ENCODE peak calls at places on chromosomes 3 and 15, in six cellular contexts. One of them, this sample, is unnamed. For H3K27me3, the result is how much of the 10 kb centered on the place peaks cover.

GRCh38 chr15:56886450-56886856 is 32.0 kb upstream of the TCF12 start:
- DNase-seq in psoas muscle: no peak
- DNase-seq in thoracic aorta: no peak
- DNase-seq in tibial nerve: no peak
- DNase-seq in H1: no peak
- DNase-seq in neural progenitor cell: peak
- DNase-seq in this sample: peak

GRCh38 chr15:101031203-101031602 is 112.0 kb downstream of the LRRK1 start:
- DNase-seq in thoracic aorta: no peak
- DNase-seq in H1: peak
- DNase-seq in psoas muscle: no peak
- DNase-seq in neural progenitor cell: no peak
- DNase-seq in tibial nerve: no peak
- DNase-seq in this sample: no peak

GRCh38 chr3:51706788-51707731 is at the start of gene GRM2:
- DNase-seq in tibial nerve: peak
- DNase-seq in H1: peak
- DNase-seq in thoracic aorta: no peak
- DNase-seq in neural progenitor cell: peak
- DNase-seq in psoas muscle: peak
- DNase-seq in this sample: no peak

GRCh38 chr15:57731543-57732103 is 25.1 kb downstream of the POLR2M start:
- DNase-seq in tibial nerve: no peak
- DNase-seq in thoracic aorta: no peak
- DNase-seq in psoas muscle: no peak
- DNase-seq in H1: no peak
- DNase-seq in neural progenitor cell: peak
- DNase-seq in this sample: no peak

GRCh38 chr3:193850084-193850619 is 257.1 kb downstream of the OPA1 start:
- DNase-seq in thoracic aorta: no peak
- DNase-seq in H1: no peak
- DNase-seq in neural progenitor cell: no peak
- DNase-seq in psoas muscle: no peak
- DNase-seq in tibial nerve: no peak
- DNase-seq in this sample: peak

GRCh38 chr3:60730371-60730770 is 520.9 kb downstream of the FHIT start:
- DNase-seq in H1: no peak
- DNase-seq in neural progenitor cell: no peak
- DNase-seq in thoracic aorta: no peak
- DNase-seq in tibial nerve: no peak
- DNase-seq in psoas muscle: no peak
- DNase-seq in this sample: no peak

GRCh38 chr15:26564354-26564753 is 208.5 kb downstream of the GABRB3 start:
- DNase-seq in H1: no peak
- DNase-seq in psoas muscle: no peak
- DNase-seq in thoracic aorta: no peak
- DNase-seq in tibial nerve: no peak
- DNase-seq in neural progenitor cell: no peak
- DNase-seq in this sample: no peak

GRCh38 chr3:110620118-110620517 is 451.5 kb upstream of the NECTIN3 start:
- DNase-seq in psoas muscle: no peak
- DNase-seq in tibial nerve: no peak
- DNase-seq in thoracic aorta: no peak
- DNase-seq in neural progenitor cell: no peak
- DNase-seq in H1: no peak
- DNase-seq in this sample: no peak

GRCh38 chr3:167110906-167111305 is 269.2 kb downstream of the ZBBX start:
- DNase-seq in thoracic aorta: no peak
- DNase-seq in neural progenitor cell: peak
- DNase-seq in H1: no peak
- DNase-seq in psoas muscle: no peak
- DNase-seq in tibial nerve: no peak
- DNase-seq in this sample: no peak

GRCh38 chr3:124643453-124643852 is 86.8 kb upstream of the UMPS start:
- DNase-seq in tibial nerve: no peak
- DNase-seq in neural progenitor cell: no peak
- DNase-seq in thoracic aorta: no peak
- DNase-seq in H1: no peak
- DNase-seq in psoas muscle: no peak
- DNase-seq in this sample: no peak

GRCh38 chr3:124691599-124691998 is 38.7 kb upstream of the UMPS start:
- DNase-seq in tibial nerve: no peak
- DNase-seq in psoas muscle: no peak
- DNase-seq in H1: no peak
- DNase-seq in thoracic aorta: no peak
- DNase-seq in neural progenitor cell: no peak
- DNase-seq in this sample: no peak

GRCh38 chr3:58422756-58423324 is 10.8 kb downstream of the PDHB start:
- DNase-seq in tibial nerve: no peak
- DNase-seq in H1: no peak
- DNase-seq in psoas muscle: no peak
- DNase-seq in thoracic aorta: no peak
- DNase-seq in neural progenitor cell: no peak
- DNase-seq in this sample: no peak

GRCh38 chr15:29208352-29208751 is 61.3 kb downstream of the NSMCE3 start:
- DNase-seq in tibial nerve: no peak
- DNase-seq in neural progenitor cell: no peak
- DNase-seq in psoas muscle: no peak
- DNase-seq in thoracic aorta: no peak
- DNase-seq in H1: no peak
- DNase-seq in this sample: no peak

GRCh38 chr3:121834079-121834730 is 655 bp downstream of the IQCB1 start:
- DNase-seq in tibial nerve: peak
- DNase-seq in thoracic aorta: no peak
- DNase-seq in psoas muscle: peak
- DNase-seq in neural progenitor cell: peak
- DNase-seq in H1: no peak
- DNase-seq in this sample: peak

GRCh38 chr15:74158855-74159650 is 14.5 kb upstream of the ISLR start:
- DNase-seq in tibial nerve: no peak
- DNase-seq in H1: no peak
- DNase-seq in thoracic aorta: no peak
- DNase-seq in neural progenitor cell: no peak
- DNase-seq in psoas muscle: no peak
- DNase-seq in this sample: peak

GRCh38 chr3:111650378-111651275 is 55.5 kb upstream of the ZBED2 start:
- DNase-seq in H1: no peak
- DNase-seq in thoracic aorta: no peak
- DNase-seq in neural progenitor cell: no peak
- DNase-seq in tibial nerve: no peak
- DNase-seq in psoas muscle: no peak
- DNase-seq in this sample: no peak

GRCh38 chr3:42014443-42014945 is 52.6 kb upstream of the ULK4 start:
- DNase-seq in neural progenitor cell: peak
- DNase-seq in tibial nerve: no peak
- DNase-seq in thoracic aorta: no peak
- DNase-seq in psoas muscle: no peak
- DNase-seq in H1: no peak
- DNase-seq in this sample: peak

GRCh38 chr3:44993471-44994205 is 17.6 kb downstream of the EXOSC7 start:
- DNase-seq in thoracic aorta: no peak
- DNase-seq in neural progenitor cell: no peak
- DNase-seq in psoas muscle: no peak
- DNase-seq in tibial nerve: no peak
- DNase-seq in H1: no peak
- DNase-seq in this sample: no peak

GRCh38 chr15:95247068-95247984 is 1016.0 kb downstream of the MCTP2 start:
- DNase-seq in H1: no peak
- DNase-seq in tibial nerve: no peak
- DNase-seq in thoracic aorta: no peak
- DNase-seq in neural progenitor cell: no peak
- DNase-seq in psoas muscle: no peak
- DNase-seq in this sample: no peak

GRCh38 chr3:9231006-9231405 is 18.4 kb downstream of the SRGAP3 start:
- DNase-seq in tibial nerve: no peak
- DNase-seq in thoracic aorta: no peak
- DNase-seq in neural progenitor cell: peak
- DNase-seq in psoas muscle: no peak
- DNase-seq in H1: no peak
- DNase-seq in this sample: no peak

GRCh38 chr15:98906712-98907083 is 100.9 kb downstream of the PGPEP1L start:
- DNase-seq in thoracic aorta: no peak
- DNase-seq in neural progenitor cell: no peak
- DNase-seq in psoas muscle: peak
- DNase-seq in tibial nerve: no peak
- DNase-seq in H1: no peak
- DNase-seq in this sample: no peak

GRCh38 chr15:56798639-56799038 is 65.3 kb upstream of the ZNF280D start:
- DNase-seq in psoas muscle: peak
- DNase-seq in tibial nerve: no peak
- DNase-seq in H1: no peak
- DNase-seq in thoracic aorta: no peak
- DNase-seq in neural progenitor cell: no peak
- DNase-seq in this sample: no peak

GRCh38 chr3:38136272-38136806 is 588 bp downstream of the ACAA1 start:
- DNase-seq in neural progenitor cell: no peak
- DNase-seq in H1: no peak
- DNase-seq in thoracic aorta: no peak
- DNase-seq in tibial nerve: no peak
- DNase-seq in psoas muscle: no peak
- DNase-seq in this sample: peak

GRCh38 chr3:105394177-105394576 is 27.5 kb downstream of the ALCAM start:
- DNase-seq in H1: no peak
- DNase-seq in psoas muscle: no peak
- DNase-seq in tibial nerve: no peak
- DNase-seq in neural progenitor cell: no peak
- DNase-seq in thoracic aorta: no peak
- DNase-seq in this sample: no peak

GRCh38 chr15:95559875-95560394 is 770.6 kb upstream of the NR2F2 start:
- DNase-seq in psoas muscle: no peak
- DNase-seq in thoracic aorta: no peak
- DNase-seq in H1: no peak
- DNase-seq in tibial nerve: peak
- DNase-seq in neural progenitor cell: no peak
- DNase-seq in this sample: no peak

GRCh38 chr3:68088216-68088615 is 433.8 kb upstream of the SUCLG2 start:
- DNase-seq in thoracic aorta: no peak
- DNase-seq in psoas muscle: no peak
- DNase-seq in neural progenitor cell: no peak
- DNase-seq in H1: no peak
- DNase-seq in tibial nerve: no peak
- DNase-seq in this sample: no peak

DNA sequence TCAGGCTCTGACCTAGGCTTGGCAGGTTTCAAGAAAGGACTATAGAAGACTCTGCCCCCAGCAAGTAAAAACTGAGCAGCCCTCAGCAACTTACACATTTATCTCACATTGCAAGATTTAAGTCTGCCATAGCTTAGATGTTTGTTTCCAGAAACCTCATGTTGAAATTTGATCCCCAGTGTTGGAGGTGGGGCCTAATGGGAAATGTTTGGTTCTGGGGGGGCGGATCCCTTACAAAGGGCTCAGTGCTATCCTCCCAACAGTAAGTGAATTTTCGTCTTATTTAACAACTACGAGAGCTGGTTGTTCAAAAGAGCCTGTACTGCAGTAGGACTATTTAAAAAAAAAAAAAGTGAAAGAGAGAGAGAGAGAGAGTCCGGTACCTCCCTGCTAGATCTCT is 125.2 kb upstream of the PROK2 start:
- DNase-seq in neural progenitor cell: no peak
- DNase-seq in tibial nerve: no peak
- DNase-seq in psoas muscle: no peak
- DNase-seq in thoracic aorta: no peak
- DNase-seq in H1: no peak
- DNase-seq in this sample: no peak
- H3K27me3 ChIP-seq in neural progenitor cell: under half
- H3K27me3 ChIP-seq in tibial nerve: under half
- H3K27me3 ChIP-seq in psoas muscle: under half
- H3K27me3 ChIP-seq in thoracic aorta: under half
- H3K27me3 ChIP-seq in H1: under half
- H3K27me3 ChIP-seq in this sample: under half

DNA sequence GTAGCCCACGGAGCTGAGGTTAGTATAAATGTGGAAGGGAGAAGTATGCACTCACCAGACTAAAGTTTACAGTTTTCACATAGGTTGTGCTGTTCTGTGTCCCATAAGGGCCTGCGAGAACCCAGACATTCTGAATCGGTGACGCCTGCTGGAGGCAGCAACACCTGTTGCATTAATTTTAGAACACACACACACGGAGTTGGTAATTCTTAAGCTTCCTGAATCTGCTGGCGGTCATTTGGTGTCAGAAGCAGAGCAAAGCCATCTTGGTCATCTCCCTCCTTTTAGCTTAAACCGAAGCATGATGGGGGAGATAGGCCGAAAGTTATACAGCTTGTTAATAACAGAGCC is 41.1 kb upstream of the AP3B2 start:
- DNase-seq in tibial nerve: no peak
- DNase-seq in psoas muscle: peak
- DNase-seq in thoracic aorta: no peak
- DNase-seq in H1: no peak
- DNase-seq in neural progenitor cell: no peak
- DNase-seq in this sample: peak
- TF ChIP-seq CTCF in tibial nerve: no peak
- TF ChIP-seq CTCF in psoas muscle: no peak
- TF ChIP-seq CTCF in thoracic aorta: no peak
- TF ChIP-seq CTCF in H1: no peak
- TF ChIP-seq CTCF in neural progenitor cell: no peak
- TF ChIP-seq CTCF in this sample: peak

DNA sequence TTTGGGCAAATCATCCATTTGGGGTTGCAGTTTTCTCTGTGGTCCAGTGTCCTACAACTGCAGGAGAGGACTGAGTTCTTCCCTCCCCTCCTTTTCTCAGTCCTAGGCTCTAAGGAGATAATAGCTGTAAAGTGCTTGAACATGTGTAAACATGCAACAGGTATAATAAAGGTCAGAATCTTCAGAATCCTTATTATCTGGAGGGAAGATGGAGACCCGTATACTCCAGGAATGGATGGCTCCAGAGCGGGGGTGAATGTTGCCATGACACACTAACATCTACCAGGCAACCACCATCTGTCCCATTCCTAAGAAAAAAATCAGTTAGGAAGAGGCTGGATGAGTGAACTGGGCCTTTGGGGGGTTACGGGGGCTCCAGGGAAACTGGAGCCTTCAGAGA is 39.7 kb upstream of the GLCE start:
- DNase-seq in psoas muscle: no peak
- DNase-seq in neural progenitor cell: no peak
- DNase-seq in tibial nerve: no peak
- DNase-seq in thoracic aorta: no peak
- DNase-seq in H1: no peak
- DNase-seq in this sample: no peak
- H3K27me3 ChIP-seq in psoas muscle: under half
- H3K27me3 ChIP-seq in neural progenitor cell: under half
- H3K27me3 ChIP-seq in tibial nerve: under half
- H3K27me3 ChIP-seq in thoracic aorta: under half
- H3K27me3 ChIP-seq in H1: under half
- H3K27me3 ChIP-seq in this sample: under half

DNA sequence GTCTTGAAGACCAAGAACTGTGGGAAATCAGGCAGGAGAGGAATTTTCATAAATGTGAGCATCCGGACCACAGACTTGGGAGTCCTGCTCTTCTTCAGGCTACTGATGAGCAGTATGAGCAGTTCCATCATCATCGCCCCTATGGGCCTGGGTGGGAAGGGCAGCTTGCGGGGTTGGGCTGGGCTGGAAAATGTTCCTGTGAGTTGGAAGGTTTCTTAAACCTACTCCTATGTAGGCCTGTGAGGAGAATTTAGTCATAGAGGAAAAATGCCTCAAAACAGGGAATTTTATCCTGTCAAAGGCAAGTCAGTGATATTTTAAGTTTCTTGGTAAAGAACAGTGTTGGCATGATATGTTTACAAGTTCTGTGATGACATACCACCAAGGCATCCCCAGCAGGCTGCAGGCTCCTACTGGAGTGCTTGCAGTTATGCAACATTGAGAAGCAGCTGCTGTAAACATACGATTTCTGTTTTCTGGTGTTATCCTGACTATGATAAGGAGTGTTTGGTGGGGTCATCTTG is 10.3 kb downstream of the MASP1 start:
- DNase-seq in thoracic aorta: no peak
- DNase-seq in tibial nerve: no peak
- DNase-seq in psoas muscle: no peak
- DNase-seq in H1: no peak
- DNase-seq in neural progenitor cell: no peak
- DNase-seq in this sample: no peak
- TF ChIP-seq CTCF in thoracic aorta: no peak
- TF ChIP-seq CTCF in tibial nerve: no peak
- TF ChIP-seq CTCF in psoas muscle: no peak
- TF ChIP-seq CTCF in H1: peak
- TF ChIP-seq CTCF in neural progenitor cell: no peak
- TF ChIP-seq CTCF in this sample: no peak